ENCODE peak calls at places on chromosomes 5 and 9, in nine cellular contexts. V is smooth muscle cell of the brain vasculature; F is activated CD4-positive, alpha-beta T cell treated with anti-CD3 and anti-CD28 coated beads, Interleukin-2, amount 50 U/mL, for 48 hours; Z is GM12865; G is fibroblast of pulmonary artery; S is D341Med; P is NCI-H1417; O is activated naive CD4-positive, alpha-beta T cell treated with anti-CD3 and anti-CD28 coated beads, Interleukin-2, amount 10 ng/mL, durations not matched to agents 7 days and 5 days; B is GM23248. T is an unnamed sample.

GRCh38 chr9:38392235-38393127 is at the start of gene ALDH1B1:
- DNase-seq in G (peak), O (peak), Z (peak), S (peak), V (no peak), F (peak), B (peak), P (peak), T (peak)

GRCh38 chr9:82091100-82091499 is 102.5 kb downstream of the SPATA31D1 start:
- DNase-seq in B (no peak), P (no peak), F (no peak), Z (no peak), G (no peak), S (no peak), V (no peak), O (no peak), T (no peak)

GRCh38 chr9:38224941-38225340 is 155.9 kb upstream of the SHB start:
- DNase-seq in F (no peak), V (no peak), B (no peak), Z (no peak), S (no peak), O (no peak), G (no peak), P (no peak), T (no peak)

GRCh38 chr9:127140181-127140580 is 17.7 kb upstream of the ANGPTL2 start:
- DNase-seq in S (no peak), V (no peak), G (no peak), B (no peak), F (no peak), O (no peak), P (no peak), Z (no peak), T (no peak)

GRCh38 chr5:98770158-98770910 is 3.1 kb upstream of the RGMB start:
- DNase-seq in V (peak), Z (peak), S (peak), F (peak), B (peak), P (peak), G (peak), O (peak), T (peak)

GRCh38 chr5:168328804-168329203 is 37.4 kb downstream of the WWC1 start:
- DNase-seq in V (no peak), S (no peak), G (no peak), P (peak), O (no peak), B (no peak), F (no peak), Z (peak), T (peak)

GRCh38 chr5:14491505-14491904 is 90.1 kb upstream of the OTULINL start:
- DNase-seq in S (no peak), F (no peak), G (peak), V (no peak), O (no peak), P (no peak), Z (no peak), B (peak), T (no peak)

GRCh38 chr5:13910227-13910626 is 34.3 kb downstream of the DNAH5 start:
- DNase-seq in S (no peak), V (no peak), B (peak), O (no peak), Z (no peak), G (no peak), P (no peak), F (no peak), T (no peak)

GRCh38 chr9:86183225-86183808 is 76.1 kb downstream of the C9orf153 start:
- DNase-seq in F (no peak), Z (no peak), G (no peak), B (no peak), P (no peak), S (no peak), O (no peak), V (no peak), T (no peak)

GRCh38 chr9:123261006-123261677 is 7.2 kb downstream of the STRBP start:
- DNase-seq in S (no peak), P (no peak), Z (no peak), F (no peak), B (no peak), O (no peak), V (no peak), G (no peak), T (no peak)

GRCh38 chr9:17795708-17796107 is 216.8 kb downstream of the SH3GL2 start:
- DNase-seq in F (no peak), B (no peak), G (no peak), V (no peak), Z (no peak), P (no peak), O (no peak), S (no peak), T (no peak)

GRCh38 chr5:122195784-122196394 is 66.5 kb downstream of the ZNF474 start:
- DNase-seq in F (no peak), G (peak), Z (peak), S (peak), O (no peak), V (peak), B (peak), P (peak), T (peak)

GRCh38 chr5:133844836-133845235 is 123.6 kb downstream of the C5orf15 start:
- DNase-seq in V (no peak), O (no peak), B (no peak), S (no peak), F (no peak), G (no peak), P (peak), Z (no peak), T (no peak)

GRCh38 chr9:6788175-6789016 is 30.6 kb downstream of the KDM4C start:
- DNase-seq in G (peak), V (no peak), S (peak), B (peak), Z (no peak), P (no peak), F (no peak), O (no peak), T (no peak)

GRCh38 chr9:20084125-20084524 is 295.3 kb upstream of the SLC24A2 start:
- DNase-seq in Z (no peak), P (no peak), F (no peak), O (no peak), S (no peak), G (no peak), B (no peak), V (no peak), T (no peak)

GRCh38 chr9:102875687-102876086 is 119.4 kb upstream of the CYLC2 start:
- DNase-seq in V (no peak), P (no peak), Z (no peak), G (no peak), O (no peak), B (no peak), S (no peak), F (no peak), T (no peak)

GRCh38 chr9:33151007-33151557 is 16.1 kb downstream of the B4GALT1 start:
- DNase-seq in Z (no peak), P (no peak), O (no peak), F (no peak), V (peak), G (peak), S (peak), B (peak), T (no peak)

GRCh38 chr5:6468870-6469269 is 20.2 kb downstream of the UBE2QL1 start:
- DNase-seq in G (no peak), S (no peak), B (no peak), Z (no peak), O (no peak), V (no peak), F (no peak), P (no peak), T (no peak)

GRCh38 chr9:90107021-90107771 is 502.4 kb downstream of the GADD45G start:
- DNase-seq in O (no peak), S (no peak), B (peak), F (no peak), P (peak), G (no peak), V (no peak), Z (no peak), T (peak)

GRCh38 chr9:33415152-33416038 is 13.0 kb upstream of the AQP7 start:
- DNase-seq in S (peak), O (peak), G (peak), F (peak), B (peak), V (no peak), Z (peak), P (peak), T (peak)